ENCODE peak calls at places on chromosome 17, in seven cellular contexts. One of them, this sample, is unnamed.

GRCh38 chr17:65278050-65278819 is 141.1 kb downstream of the RGS9 start:
- DNase-seq in ovary: peak
- DNase-seq in esophagus squamous epithelium: no peak
- DNase-seq in esophagus muscularis mucosa: no peak
- DNase-seq in AG04450: no peak
- DNase-seq in breast epithelium: no peak
- DNase-seq in A549: peak
- DNase-seq in this sample: no peak

GRCh38 chr17:67491678-67492019 is 114.6 kb downstream of the PITPNC1 start:
- DNase-seq in ovary: no peak
- DNase-seq in esophagus squamous epithelium: no peak
- DNase-seq in esophagus muscularis mucosa: no peak
- DNase-seq in AG04450: no peak
- DNase-seq in breast epithelium: no peak
- DNase-seq in A549: no peak
- DNase-seq in this sample: no peak

GRCh38 chr17:48111937-48112241 is 4.3 kb downstream of the SNX11 start:
- DNase-seq in ovary: no peak
- DNase-seq in esophagus squamous epithelium: no peak
- DNase-seq in esophagus muscularis mucosa: no peak
- DNase-seq in AG04450: no peak
- DNase-seq in breast epithelium: no peak
- DNase-seq in A549: no peak
- DNase-seq in this sample: no peak

GRCh38 chr17:13953871-13954270 is 115.4 kb upstream of the COX10 start:
- DNase-seq in ovary: no peak
- DNase-seq in esophagus squamous epithelium: no peak
- DNase-seq in esophagus muscularis mucosa: no peak
- DNase-seq in AG04450: no peak
- DNase-seq in breast epithelium: no peak
- DNase-seq in A549: no peak
- DNase-seq in this sample: no peak

GRCh38 chr17:81923302-81924260 is 4.0 kb downstream of the MAFG start:
- DNase-seq in ovary: peak
- DNase-seq in esophagus squamous epithelium: no peak
- DNase-seq in esophagus muscularis mucosa: no peak
- DNase-seq in AG04450: peak
- DNase-seq in breast epithelium: no peak
- DNase-seq in A549: peak
- DNase-seq in this sample: peak

GRCh38 chr17:3659541-3660111 is 8.8 kb downstream of the TAX1BP3 start:
- DNase-seq in ovary: peak
- DNase-seq in esophagus squamous epithelium: no peak
- DNase-seq in esophagus muscularis mucosa: no peak
- DNase-seq in AG04450: peak
- DNase-seq in breast epithelium: peak
- DNase-seq in A549: peak
- DNase-seq in this sample: peak

GRCh38 chr17:50634123-50634914 is at the start of gene ABCC3:
- DNase-seq in ovary: peak
- DNase-seq in esophagus squamous epithelium: no peak
- DNase-seq in esophagus muscularis mucosa: no peak
- DNase-seq in AG04450: no peak
- DNase-seq in breast epithelium: peak
- DNase-seq in A549: peak
- DNase-seq in this sample: peak

GRCh38 chr17:61846088-61846487 is 17.2 kb downstream of the BRIP1 start:
- DNase-seq in ovary: no peak
- DNase-seq in esophagus squamous epithelium: no peak
- DNase-seq in esophagus muscularis mucosa: no peak
- DNase-seq in AG04450: no peak
- DNase-seq in breast epithelium: no peak
- DNase-seq in A549: no peak
- DNase-seq in this sample: no peak

GRCh38 chr17:61132524-61133025 is 267.1 kb upstream of the TBX2 start:
- DNase-seq in ovary: no peak
- DNase-seq in esophagus squamous epithelium: no peak
- DNase-seq in esophagus muscularis mucosa: no peak
- DNase-seq in AG04450: no peak
- DNase-seq in breast epithelium: no peak
- DNase-seq in A549: no peak
- DNase-seq in this sample: no peak

GRCh38 chr17:39736319-39737165 is 1.2 kb upstream of the GRB7 start:
- DNase-seq in ovary: no peak
- DNase-seq in esophagus squamous epithelium: no peak
- DNase-seq in esophagus muscularis mucosa: no peak
- DNase-seq in AG04450: no peak
- DNase-seq in breast epithelium: no peak
- DNase-seq in A549: peak
- DNase-seq in this sample: no peak

GRCh38 chr17:36629970-36630369 is 28.6 kb downstream of the MRM1 start:
- DNase-seq in ovary: no peak
- DNase-seq in esophagus squamous epithelium: no peak
- DNase-seq in esophagus muscularis mucosa: no peak
- DNase-seq in AG04450: no peak
- DNase-seq in breast epithelium: no peak
- DNase-seq in A549: no peak
- DNase-seq in this sample: no peak

GRCh38 chr17:27345141-27345904 is 51.4 kb downstream of the WSB1 start:
- DNase-seq in ovary: no peak
- DNase-seq in esophagus squamous epithelium: no peak
- DNase-seq in esophagus muscularis mucosa: no peak
- DNase-seq in AG04450: no peak
- DNase-seq in breast epithelium: no peak
- DNase-seq in A549: no peak
- DNase-seq in this sample: no peak

GRCh38 chr17:77426676-77427386 is 286.1 kb downstream of the SEC14L1 start:
- DNase-seq in ovary: peak
- DNase-seq in esophagus squamous epithelium: no peak
- DNase-seq in esophagus muscularis mucosa: no peak
- DNase-seq in AG04450: no peak
- DNase-seq in breast epithelium: no peak
- DNase-seq in A549: no peak
- DNase-seq in this sample: no peak

GRCh38 chr17:71111945-71112344 is 942.6 kb downstream of the KCNJ2 start:
- DNase-seq in ovary: no peak
- DNase-seq in esophagus squamous epithelium: no peak
- DNase-seq in esophagus muscularis mucosa: no peak
- DNase-seq in AG04450: no peak
- DNase-seq in breast epithelium: no peak
- DNase-seq in A549: no peak
- DNase-seq in this sample: no peak

GRCh38 chr17:4971826-4972225 is 4.2 kb upstream of the SPAG7 start:
- DNase-seq in ovary: no peak
- DNase-seq in esophagus squamous epithelium: no peak
- DNase-seq in esophagus muscularis mucosa: no peak
- DNase-seq in AG04450: no peak
- DNase-seq in breast epithelium: no peak
- DNase-seq in A549: no peak
- DNase-seq in this sample: no peak

DNA sequence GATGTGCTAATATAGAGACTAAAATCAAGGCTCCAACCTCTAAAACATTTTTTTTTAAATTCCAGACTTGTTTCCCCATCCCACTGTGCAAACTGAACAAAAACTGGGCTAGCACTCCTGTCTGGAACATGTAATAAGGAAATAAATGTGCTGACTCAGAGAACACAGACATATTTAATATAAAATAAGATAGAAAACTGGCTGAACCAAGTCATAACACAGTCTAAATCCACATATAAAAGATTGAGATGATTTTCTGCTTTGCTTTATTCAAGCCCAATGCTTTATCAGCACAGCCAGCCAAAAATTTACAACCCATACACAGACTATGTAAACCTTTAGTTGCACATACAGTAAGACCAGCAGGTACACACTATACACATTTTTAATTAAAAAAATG is 1.5 kb downstream of the STAT3 start:
- DNase-seq in ovary: no peak
- DNase-seq in esophagus squamous epithelium: no peak
- DNase-seq in esophagus muscularis mucosa: no peak
- DNase-seq in AG04450: no peak
- DNase-seq in breast epithelium: no peak
- DNase-seq in A549: no peak
- DNase-seq in this sample: no peak
- H3K27ac ChIP-seq in ovary: no peak
- H3K27ac ChIP-seq in esophagus squamous epithelium: peak
- H3K27ac ChIP-seq in esophagus muscularis mucosa: peak
- H3K27ac ChIP-seq in AG04450: no peak
- H3K27ac ChIP-seq in breast epithelium: peak
- H3K27ac ChIP-seq in A549: peak
- H3K27ac ChIP-seq in this sample: peak

GRCh38 chr17:6162216-6162615 is 92.0 kb downstream of the WSCD1 start:
- DNase-seq in ovary: no peak
- DNase-seq in esophagus squamous epithelium: no peak
- DNase-seq in esophagus muscularis mucosa: no peak
- DNase-seq in AG04450: no peak
- DNase-seq in breast epithelium: no peak
- DNase-seq in A549: no peak
- DNase-seq in this sample: no peak
- H3K4me3 ChIP-seq in ovary: no peak
- H3K4me3 ChIP-seq in esophagus squamous epithelium: no peak
- H3K4me3 ChIP-seq in esophagus muscularis mucosa: no peak
- H3K4me3 ChIP-seq in AG04450: no peak
- H3K4me3 ChIP-seq in breast epithelium: no peak
- H3K4me3 ChIP-seq in A549: no peak
- H3K4me3 ChIP-seq in this sample: no peak

GRCh38 chr17:57106836-57107497 is 21.9 kb downstream of the AKAP1 start:
- DNase-seq in ovary: no peak
- DNase-seq in esophagus squamous epithelium: no peak
- DNase-seq in esophagus muscularis mucosa: no peak
- DNase-seq in AG04450: no peak
- DNase-seq in breast epithelium: no peak
- DNase-seq in A549: no peak
- DNase-seq in this sample: no peak
- TF ChIP-seq CTCF in ovary: no peak
- TF ChIP-seq CTCF in esophagus squamous epithelium: no peak
- TF ChIP-seq CTCF in esophagus muscularis mucosa: no peak
- TF ChIP-seq CTCF in AG04450: no peak
- TF ChIP-seq CTCF in breast epithelium: no peak
- TF ChIP-seq CTCF in A549: peak
- TF ChIP-seq CTCF in this sample: no peak

DNA sequence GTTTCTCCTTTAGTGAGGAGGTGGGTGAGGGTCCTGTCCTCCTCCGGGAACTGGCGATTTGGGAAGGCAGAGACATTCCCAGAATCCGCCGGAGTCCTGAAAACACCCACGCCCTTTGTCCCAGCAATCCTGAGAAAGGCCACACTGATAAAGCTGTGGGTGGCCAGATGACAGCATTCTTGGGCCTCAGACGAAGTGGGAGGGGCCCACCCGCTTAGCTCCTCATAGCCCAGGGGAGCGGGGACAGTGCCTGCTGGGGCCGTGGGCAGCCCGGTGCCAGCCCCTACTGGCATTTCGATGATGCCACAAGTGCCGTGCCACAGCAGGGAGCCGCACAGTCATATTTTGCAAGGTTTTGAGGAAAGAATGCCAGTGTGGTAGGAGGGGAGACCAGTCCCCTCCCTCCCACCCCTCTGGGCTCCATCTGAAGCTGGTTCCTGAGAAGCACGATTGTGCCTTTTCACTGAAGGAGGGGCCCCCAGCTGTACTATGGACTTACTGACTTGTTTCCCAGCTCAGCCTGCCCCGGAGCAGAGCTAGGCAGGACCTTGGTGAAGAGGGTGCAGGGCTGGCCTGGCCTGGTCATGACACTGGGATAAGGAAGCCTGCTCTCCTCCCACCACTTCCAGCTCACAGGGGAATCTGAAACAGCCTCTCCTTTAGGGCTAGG is 20.9 kb upstream of the MPRIP start:
- DNase-seq in ovary: no peak
- DNase-seq in esophagus squamous epithelium: no peak
- DNase-seq in esophagus muscularis mucosa: no peak
- DNase-seq in AG04450: no peak
- DNase-seq in breast epithelium: peak
- DNase-seq in A549: peak
- DNase-seq in this sample: peak
- H3K27ac ChIP-seq in ovary: no peak
- H3K27ac ChIP-seq in esophagus squamous epithelium: no peak
- H3K27ac ChIP-seq in esophagus muscularis mucosa: peak
- H3K27ac ChIP-seq in AG04450: no peak
- H3K27ac ChIP-seq in breast epithelium: peak
- H3K27ac ChIP-seq in A549: peak
- H3K27ac ChIP-seq in this sample: peak

GRCh38 chr17:17751996-17752821 is 71.0 kb downstream of the RAI1 start:
- DNase-seq in ovary: peak
- DNase-seq in esophagus squamous epithelium: peak
- DNase-seq in esophagus muscularis mucosa: peak
- DNase-seq in AG04450: peak
- DNase-seq in breast epithelium: peak
- DNase-seq in A549: peak
- DNase-seq in this sample: peak
- H3K4me3 ChIP-seq in ovary: peak
- H3K4me3 ChIP-seq in esophagus squamous epithelium: peak
- H3K4me3 ChIP-seq in esophagus muscularis mucosa: peak
- H3K4me3 ChIP-seq in AG04450: peak
- H3K4me3 ChIP-seq in breast epithelium: peak
- H3K4me3 ChIP-seq in A549: peak
- H3K4me3 ChIP-seq in this sample: peak

This sample was measured in left ventricle myocardium inferior.